ENCODE peak calls at places on chromosomes 3 and 15, in four cellular contexts. S is Caco-2, Z is germinal center, N is lower leg skin. K is an unnamed sample.
A peak's percentile ranks its signal among the peaks of the same experiment; 100 is the strongest.

GRCh38 chr3:100335137-100335833 is 728 bp downstream of the NIT2 start:
- DNase-seq in S (peak; percentile 25), Z (peak; percentile 21), N (peak; percentile 20), K (peak; percentile 31)

GRCh38 chr3:55885721-55886120 is 398.6 kb upstream of the WNT5A start:
- DNase-seq in S (peak; percentile 9), Z (no peak), N (no peak), K (no peak)

GRCh38 chr15:80673561-80674244 is 21.4 kb upstream of the ABHD17C start:
- DNase-seq in S (no peak), Z (no peak), N (no peak), K (no peak)

GRCh38 chr3:139325551-139325950 is 18.3 kb upstream of the MRPS22 start:
- DNase-seq in S (no peak), Z (no peak), N (no peak), K (no peak)

GRCh38 chr3:196688349-196688748 is 23.7 kb downstream of the CEP19 start:
- DNase-seq in S (no peak), Z (no peak), N (peak; percentile 65), K (no peak)

GRCh38 chr3:61956236-61956635 is 394.9 kb downstream of the PTPRG start:
- DNase-seq in S (no peak), Z (no peak), N (no peak), K (no peak)

GRCh38 chr3:9279959-9280358 is 30.5 kb upstream of the SRGAP3 start:
- DNase-seq in S (no peak), Z (no peak), N (no peak), K (no peak)

GRCh38 chr15:25378501-25378901 is 60.3 kb downstream of the UBE3A start:
- DNase-seq in S (no peak), Z (no peak), N (no peak), K (no peak)

GRCh38 chr3:173652093-173652492 is 254.5 kb downstream of the NLGN1 start:
- DNase-seq in S (no peak), Z (no peak), N (no peak), K (no peak)

GRCh38 chr3:65955792-65956477 is 82.8 kb downstream of the MAGI1 start:
- DNase-seq in S (peak; percentile 73), Z (no peak), N (no peak), K (no peak)

GRCh38 chr3:38366082-38366481 is 19.5 kb downstream of the XYLB start:
- DNase-seq in S (no peak), Z (no peak), N (no peak), K (no peak)

GRCh38 chr3:58332575-58333179 is at the start of gene PXK:
- DNase-seq in S (peak; percentile 83), Z (peak; percentile 80), N (peak; percentile 62), K (peak; percentile 14)

GRCh38 chr15:64911317-64912186 is at the start of gene ANKDD1A:
- DNase-seq in S (peak; percentile 76), Z (peak; percentile 76), N (no peak), K (peak; percentile 77)

K was measured in HuH-7.5.